ENCODE peak calls at places on chromosomes 1 and 21, in ten cellular contexts. One of them, this sample, is unnamed.

GRCh38 chr1:185096531-185096930 is 51.2 kb downstream of the RNF2 start:
- DNase-seq in GM23248: peak; percentile 19
- DNase-seq in adrenal gland: no peak
- DNase-seq in mesendoderm: no peak
- DNase-seq in CD4-positive, CD25-positive, alpha-beta regulatory T cell: no peak
- DNase-seq in uterus: no peak
- DNase-seq in hepatocyte: no peak
- DNase-seq in psoas muscle: no peak
- DNase-seq in CD4-positive, alpha-beta memory T cell: no peak
- DNase-seq in heart left ventricle: no peak
- DNase-seq in this sample: no peak

GRCh38 chr1:198619375-198620140 is 19.3 kb upstream of the PTPRC start:
- DNase-seq in adrenal gland: no peak
- DNase-seq in CD4-positive, alpha-beta memory T cell: no peak
- DNase-seq in hepatocyte: no peak
- DNase-seq in GM23248: no peak
- DNase-seq in CD4-positive, CD25-positive, alpha-beta regulatory T cell: peak; percentile 77
- DNase-seq in mesendoderm: no peak
- DNase-seq in heart left ventricle: no peak
- DNase-seq in uterus: no peak
- DNase-seq in psoas muscle: no peak
- DNase-seq in this sample: no peak

GRCh38 chr1:147815503-147815902 is 55.1 kb upstream of the GJA5 start:
- DNase-seq in GM23248: no peak
- DNase-seq in uterus: no peak
- DNase-seq in adrenal gland: no peak
- DNase-seq in heart left ventricle: no peak
- DNase-seq in hepatocyte: no peak
- DNase-seq in mesendoderm: no peak
- DNase-seq in CD4-positive, CD25-positive, alpha-beta regulatory T cell: peak; percentile 3
- DNase-seq in psoas muscle: no peak
- DNase-seq in CD4-positive, alpha-beta memory T cell: no peak
- DNase-seq in this sample: no peak

GRCh38 chr1:116503535-116504307 is 67.1 kb downstream of the CD58 start:
- DNase-seq in CD4-positive, CD25-positive, alpha-beta regulatory T cell: peak; percentile 33
- DNase-seq in CD4-positive, alpha-beta memory T cell: no peak
- DNase-seq in hepatocyte: peak; percentile 23
- DNase-seq in heart left ventricle: peak; percentile 74
- DNase-seq in psoas muscle: no peak
- DNase-seq in GM23248: no peak
- DNase-seq in uterus: no peak
- DNase-seq in adrenal gland: no peak
- DNase-seq in mesendoderm: no peak
- DNase-seq in this sample: no peak

GRCh38 chr1:64093941-64094340 is 109.5 kb upstream of the UBE2U start:
- DNase-seq in GM23248: peak; percentile 64
- DNase-seq in adrenal gland: no peak
- DNase-seq in mesendoderm: no peak
- DNase-seq in uterus: no peak
- DNase-seq in psoas muscle: no peak
- DNase-seq in CD4-positive, alpha-beta memory T cell: no peak
- DNase-seq in heart left ventricle: no peak
- DNase-seq in hepatocyte: no peak
- DNase-seq in CD4-positive, CD25-positive, alpha-beta regulatory T cell: no peak
- DNase-seq in this sample: no peak

GRCh38 chr1:109994654-109995053 is 10.1 kb downstream of the AHCYL1 start:
- DNase-seq in GM23248: no peak
- DNase-seq in uterus: no peak
- DNase-seq in mesendoderm: no peak
- DNase-seq in CD4-positive, alpha-beta memory T cell: no peak
- DNase-seq in hepatocyte: no peak
- DNase-seq in psoas muscle: no peak
- DNase-seq in adrenal gland: no peak
- DNase-seq in CD4-positive, CD25-positive, alpha-beta regulatory T cell: no peak
- DNase-seq in heart left ventricle: no peak
- DNase-seq in this sample: no peak

GRCh38 chr1:161727343-161727924 is 6.1 kb downstream of the FCRLB start:
- DNase-seq in heart left ventricle: no peak
- DNase-seq in CD4-positive, alpha-beta memory T cell: peak; percentile 67
- DNase-seq in GM23248: peak; percentile 85
- DNase-seq in adrenal gland: no peak
- DNase-seq in psoas muscle: no peak
- DNase-seq in hepatocyte: no peak
- DNase-seq in uterus: no peak
- DNase-seq in CD4-positive, CD25-positive, alpha-beta regulatory T cell: peak; percentile 61
- DNase-seq in mesendoderm: no peak
- DNase-seq in this sample: no peak

GRCh38 chr1:235763962-235764361 is 102.7 kb downstream of the LYST start:
- DNase-seq in CD4-positive, CD25-positive, alpha-beta regulatory T cell: peak; percentile 26
- DNase-seq in adrenal gland: no peak
- DNase-seq in mesendoderm: no peak
- DNase-seq in heart left ventricle: no peak
- DNase-seq in hepatocyte: no peak
- DNase-seq in uterus: no peak
- DNase-seq in psoas muscle: no peak
- DNase-seq in CD4-positive, alpha-beta memory T cell: no peak
- DNase-seq in GM23248: no peak
- DNase-seq in this sample: no peak

GRCh38 chr1:22104074-22104473 is 38.8 kb downstream of the WNT4 start:
- DNase-seq in heart left ventricle: no peak
- DNase-seq in uterus: no peak
- DNase-seq in adrenal gland: no peak
- DNase-seq in hepatocyte: no peak
- DNase-seq in GM23248: no peak
- DNase-seq in CD4-positive, CD25-positive, alpha-beta regulatory T cell: no peak
- DNase-seq in CD4-positive, alpha-beta memory T cell: no peak
- DNase-seq in mesendoderm: no peak
- DNase-seq in psoas muscle: no peak
- DNase-seq in this sample: no peak

GRCh38 chr1:222126052-222126451 is 384.2 kb upstream of the DUSP10 start:
- DNase-seq in hepatocyte: peak; percentile 30
- DNase-seq in GM23248: no peak
- DNase-seq in uterus: no peak
- DNase-seq in mesendoderm: no peak
- DNase-seq in CD4-positive, alpha-beta memory T cell: no peak
- DNase-seq in heart left ventricle: no peak
- DNase-seq in CD4-positive, CD25-positive, alpha-beta regulatory T cell: no peak
- DNase-seq in psoas muscle: no peak
- DNase-seq in adrenal gland: no peak
- DNase-seq in this sample: no peak

GRCh38 chr21:42252267-42252666 is 33.3 kb downstream of the ABCG1 start:
- DNase-seq in CD4-positive, alpha-beta memory T cell: no peak
- DNase-seq in psoas muscle: no peak
- DNase-seq in CD4-positive, CD25-positive, alpha-beta regulatory T cell: no peak
- DNase-seq in uterus: no peak
- DNase-seq in GM23248: no peak
- DNase-seq in hepatocyte: no peak
- DNase-seq in mesendoderm: no peak
- DNase-seq in heart left ventricle: no peak
- DNase-seq in adrenal gland: no peak
- DNase-seq in this sample: no peak
- H3K27me3 ChIP-seq in CD4-positive, alpha-beta memory T cell: no peaks in the 10 kb centered on the region
- H3K27me3 ChIP-seq in psoas muscle: no peaks in the 10 kb centered on the region
- H3K27me3 ChIP-seq in CD4-positive, CD25-positive, alpha-beta regulatory T cell: no peaks in the 10 kb centered on the region
- H3K27me3 ChIP-seq in uterus: no peaks in the 10 kb centered on the region
- H3K27me3 ChIP-seq in GM23248: peaks cover 7% of the 10 kb centered on the region
- H3K27me3 ChIP-seq in hepatocyte: no peaks in the 10 kb centered on the region
- H3K27me3 ChIP-seq in mesendoderm: no peaks in the 10 kb centered on the region
- H3K27me3 ChIP-seq in heart left ventricle: no peaks in the 10 kb centered on the region
- H3K27me3 ChIP-seq in adrenal gland: no peaks in the 10 kb centered on the region
- H3K27me3 ChIP-seq in this sample: no peaks in the 10 kb centered on the region

DNA sequence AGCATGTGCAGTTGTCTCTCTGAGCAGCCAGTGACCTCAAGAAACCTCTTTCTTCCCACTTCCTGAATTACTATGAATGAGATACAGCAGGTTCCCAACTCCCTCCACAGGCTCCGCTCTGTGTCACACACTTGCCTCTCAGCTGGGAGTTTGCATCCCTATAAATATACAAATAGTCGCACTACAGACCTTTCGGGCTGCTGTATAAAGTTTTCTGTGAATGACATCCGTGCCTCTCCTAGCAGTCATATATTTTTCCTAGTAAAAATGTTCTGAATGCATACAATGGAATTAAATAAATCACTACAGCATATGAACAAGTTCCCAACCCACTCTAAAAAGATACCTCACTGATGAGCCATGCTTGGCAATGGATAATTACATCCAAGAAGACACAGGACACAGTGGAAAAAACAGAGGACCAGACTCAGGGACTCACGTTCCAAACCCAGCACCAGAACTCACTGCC is 66.8 kb downstream of the CAPZB start:
- DNase-seq in uterus: no peak
- DNase-seq in adrenal gland: no peak
- DNase-seq in CD4-positive, alpha-beta memory T cell: no peak
- DNase-seq in psoas muscle: no peak
- DNase-seq in hepatocyte: no peak
- DNase-seq in heart left ventricle: no peak
- DNase-seq in mesendoderm: no peak
- DNase-seq in CD4-positive, CD25-positive, alpha-beta regulatory T cell: no peak
- DNase-seq in GM23248: peak; percentile 77
- DNase-seq in this sample: no peak
- H3K4me1 ChIP-seq in uterus: peaks cover 9% of the 10 kb centered on the region
- H3K4me1 ChIP-seq in adrenal gland: peaks cover 47% of the 10 kb centered on the region
- H3K4me1 ChIP-seq in CD4-positive, alpha-beta memory T cell: peaks cover 76% of the 10 kb centered on the region
- H3K4me1 ChIP-seq in psoas muscle: peaks cover 90% of the 10 kb centered on the region
- H3K4me1 ChIP-seq in hepatocyte: peaks cover 4% of the 10 kb centered on the region
- H3K4me1 ChIP-seq in heart left ventricle: peaks cover 11% of the 10 kb centered on the region
- H3K4me1 ChIP-seq in mesendoderm: no peaks in the 10 kb centered on the region
- H3K4me1 ChIP-seq in CD4-positive, CD25-positive, alpha-beta regulatory T cell: peaks cover 22% of the 10 kb centered on the region
- H3K4me1 ChIP-seq in GM23248: peaks cover 47% of the 10 kb centered on the region
- H3K4me1 ChIP-seq in this sample: peaks cover 64% of the 10 kb centered on the region

DNA sequence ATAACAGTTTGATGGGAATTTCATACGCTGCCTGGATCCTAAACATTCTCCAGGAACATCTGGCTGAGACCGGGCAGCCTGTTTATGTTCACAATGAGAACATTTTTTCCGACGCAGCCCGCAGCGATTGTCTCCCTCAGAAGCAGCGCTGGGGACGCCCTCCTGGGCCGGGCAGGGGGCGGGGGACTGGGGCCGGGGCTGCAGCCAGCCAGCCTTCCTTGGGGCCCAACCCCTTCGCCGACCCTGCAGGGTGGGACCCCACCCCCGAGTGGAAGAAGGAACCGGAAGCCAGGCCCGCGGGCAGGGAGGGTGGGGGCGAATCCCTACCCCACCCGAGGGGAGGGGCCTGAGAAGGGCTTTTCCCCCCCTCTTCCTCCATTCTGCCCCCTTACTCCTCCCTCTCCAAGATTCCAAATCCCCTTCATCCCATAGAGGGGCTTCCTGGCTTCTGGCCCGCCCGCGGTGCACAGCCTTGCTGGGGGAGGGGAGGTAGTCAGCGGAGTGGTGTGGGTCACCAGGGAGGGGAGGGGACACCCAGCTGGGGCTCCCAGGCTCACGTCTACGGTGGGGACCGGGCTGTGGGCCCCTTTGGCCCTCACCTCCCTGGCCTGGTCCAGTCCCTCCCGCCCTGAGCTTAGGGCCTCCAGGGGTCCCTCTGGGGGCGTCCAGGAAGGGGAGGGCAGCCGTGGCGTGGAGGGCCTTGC is 60.6 kb downstream of the WNT9A start:
- DNase-seq in hepatocyte: peak; percentile 89
- DNase-seq in psoas muscle: no peak
- DNase-seq in uterus: peak; percentile 78
- DNase-seq in CD4-positive, alpha-beta memory T cell: no peak
- DNase-seq in mesendoderm: peak; percentile 59
- DNase-seq in GM23248: peak; percentile 62
- DNase-seq in CD4-positive, CD25-positive, alpha-beta regulatory T cell: peak; percentile 55
- DNase-seq in adrenal gland: peak; percentile 55
- DNase-seq in heart left ventricle: peak; percentile 72
- DNase-seq in this sample: peak; percentile 49
- H3K4me3 ChIP-seq in hepatocyte: no peak overlapping the region
- H3K4me3 ChIP-seq in psoas muscle: peak overlapping the region; percentile 53
- H3K4me3 ChIP-seq in uterus: peak overlapping the region; percentile 39
- H3K4me3 ChIP-seq in CD4-positive, alpha-beta memory T cell: no peak overlapping the region
- H3K4me3 ChIP-seq in mesendoderm: no peak overlapping the region
- H3K4me3 ChIP-seq in GM23248: peak overlapping the region; percentile 21
- H3K4me3 ChIP-seq in CD4-positive, CD25-positive, alpha-beta regulatory T cell: peak overlapping the region; percentile 41
- H3K4me3 ChIP-seq in adrenal gland: no peak overlapping the region
- H3K4me3 ChIP-seq in heart left ventricle: peak overlapping the region; percentile 67
- H3K4me3 ChIP-seq in this sample: peak overlapping the region; percentile 3

GRCh38 chr1:204925701-204926100 is 55.0 kb downstream of the NFASC start:
- DNase-seq in heart left ventricle: no peak
- DNase-seq in hepatocyte: no peak
- DNase-seq in mesendoderm: no peak
- DNase-seq in GM23248: no peak
- DNase-seq in CD4-positive, alpha-beta memory T cell: no peak
- DNase-seq in CD4-positive, CD25-positive, alpha-beta regulatory T cell: no peak
- DNase-seq in psoas muscle: no peak
- DNase-seq in adrenal gland: peak; percentile 30
- DNase-seq in uterus: no peak
- DNase-seq in this sample: no peak
- H3K27me3 ChIP-seq in heart left ventricle: no peaks in the 10 kb centered on the region
- H3K27me3 ChIP-seq in hepatocyte: no peaks in the 10 kb centered on the region
- H3K27me3 ChIP-seq in mesendoderm: no peaks in the 10 kb centered on the region
- H3K27me3 ChIP-seq in GM23248: no peaks in the 10 kb centered on the region
- H3K27me3 ChIP-seq in CD4-positive, alpha-beta memory T cell: no peaks in the 10 kb centered on the region
- H3K27me3 ChIP-seq in CD4-positive, CD25-positive, alpha-beta regulatory T cell: peaks cover 5% of the 10 kb centered on the region
- H3K27me3 ChIP-seq in psoas muscle: peaks cover 3% of the 10 kb centered on the region
- H3K27me3 ChIP-seq in adrenal gland: no peaks in the 10 kb centered on the region
- H3K27me3 ChIP-seq in uterus: no peaks in the 10 kb centered on the region
- H3K27me3 ChIP-seq in this sample: no peaks in the 10 kb centered on the region

GRCh38 chr1:88800382-88801051 is 90.8 kb downstream of the GTF2B start:
- DNase-seq in uterus: no peak
- DNase-seq in CD4-positive, CD25-positive, alpha-beta regulatory T cell: peak; percentile 69
- DNase-seq in heart left ventricle: no peak
- DNase-seq in mesendoderm: peak; percentile 29
- DNase-seq in GM23248: peak; percentile 59
- DNase-seq in adrenal gland: no peak
- DNase-seq in CD4-positive, alpha-beta memory T cell: peak; percentile 18
- DNase-seq in psoas muscle: no peak
- DNase-seq in hepatocyte: peak; percentile 45
- DNase-seq in this sample: peak; percentile 22
- H3K4me1 ChIP-seq in uterus: no peaks in the 10 kb centered on the region
- H3K4me1 ChIP-seq in CD4-positive, CD25-positive, alpha-beta regulatory T cell: no peaks in the 10 kb centered on the region
- H3K4me1 ChIP-seq in heart left ventricle: no peaks in the 10 kb centered on the region
- H3K4me1 ChIP-seq in mesendoderm: no peaks in the 10 kb centered on the region
- H3K4me1 ChIP-seq in GM23248: peaks cover 17% of the 10 kb centered on the region
- H3K4me1 ChIP-seq in adrenal gland: no peaks in the 10 kb centered on the region
- H3K4me1 ChIP-seq in CD4-positive, alpha-beta memory T cell: no peaks in the 10 kb centered on the region
- H3K4me1 ChIP-seq in psoas muscle: no peaks in the 10 kb centered on the region
- H3K4me1 ChIP-seq in hepatocyte: no peaks in the 10 kb centered on the region
- H3K4me1 ChIP-seq in this sample: no peaks in the 10 kb centered on the region